ENCODE peak calls at places on chromosomes 7 and 10, in five cellular contexts. Z is PC-9, A is RPMI8226, O is GM23248, Y is left cardiac atrium. J is an unnamed sample.

GRCh38 chr10:92411406-92411805 is 120.4 kb downstream of the MARCHF5 start:
- DNase-seq in Z (no peak), O (no peak), A (no peak), Y (no peak), J (no peak)

GRCh38 chr7:465710-466400 is 53.8 kb downstream of the PDGFA start:
- DNase-seq in O (peak), A (no peak), Y (no peak), Z (no peak), J (no peak)

GRCh38 chr7:98878365-98879197 is at the start of gene TRRAP:
- DNase-seq in Z (no peak), Y (peak), A (peak), O (peak), J (peak)

GRCh38 chr7:42869131-42870020 is 42.5 kb downstream of the C7orf25 start:
- DNase-seq in A (peak), O (peak), Y (no peak), Z (no peak), J (peak)

GRCh38 chr7:125122225-125122624 is 192.6 kb upstream of the POT1 start:
- DNase-seq in O (no peak), Z (no peak), Y (no peak), A (no peak), J (no peak)

GRCh38 chr10:79178614-79179403 is 110.0 kb downstream of the ZMIZ1 start:
- DNase-seq in Y (peak), A (no peak), O (peak), Z (no peak), J (peak)

GRCh38 chr7:83366629-83367028 is 203.9 kb upstream of the PCLO start:
- DNase-seq in A (no peak), Y (no peak), Z (no peak), O (no peak), J (no peak)

GRCh38 chr7:29763266-29763665 is 43.0 kb upstream of the WIPF3 start:
- DNase-seq in Y (no peak), A (no peak), Z (no peak), O (no peak), J (no peak)

GRCh38 chr7:47444376-47445098 is 137.4 kb downstream of the TNS3 start:
- DNase-seq in A (peak), Y (no peak), Z (no peak), O (peak), J (no peak)

GRCh38 chr7:128091106-128091505 is 59.9 kb upstream of the LRRC4 start:
- DNase-seq in O (peak), A (no peak), Y (no peak), Z (no peak), J (peak)

GRCh38 chr7:5621776-5622175 is 159.7 kb downstream of the RNF216 start:
- DNase-seq in Z (no peak), Y (no peak), O (no peak), A (no peak), J (no peak)

GRCh38 chr10:124619802-124620490 is 124.2 kb downstream of the FAM53B start:
- DNase-seq in O (no peak), Y (no peak), Z (no peak), A (no peak), J (no peak)

GRCh38 chr7:101941481-101942383 is 124.3 kb downstream of the CUX1 start:
- DNase-seq in A (peak), O (peak), Z (peak), Y (peak), J (peak)

GRCh38 chr10:89207181-89207800 is at the start of gene CH25H:
- DNase-seq in Y (peak), O (peak), A (no peak), Z (no peak), J (peak)